ENCODE peak calls at places on chromosome 22, in six cellular contexts. One of them, this sample, is unnamed.

GRCh38 chr22:30521368-30522156 is 16.1 kb upstream of the SEC14L4 start:
- DNase-seq in AG04450: no peak
- DNase-seq in neural crest cell: no peak
- DNase-seq in mammary epithelial cell: no peak
- DNase-seq in HFF-Myc: no peak
- DNase-seq in lower leg skin: no peak
- DNase-seq in this sample: no peak

GRCh38 chr22:40499187-40499753 is 128.9 kb downstream of the SGSM3 start:
- DNase-seq in AG04450: peak; percentile 90
- DNase-seq in neural crest cell: no peak
- DNase-seq in mammary epithelial cell: peak; percentile 87
- DNase-seq in HFF-Myc: peak; percentile 92
- DNase-seq in lower leg skin: no peak
- DNase-seq in this sample: no peak

GRCh38 chr22:27857441-27857840 is 55.9 kb upstream of the MN1 start:
- DNase-seq in AG04450: no peak
- DNase-seq in neural crest cell: no peak
- DNase-seq in mammary epithelial cell: peak; percentile 24
- DNase-seq in HFF-Myc: peak; percentile 57
- DNase-seq in lower leg skin: no peak
- DNase-seq in this sample: no peak

GRCh38 chr22:38347181-38347943 is 30.1 kb upstream of the CSNK1E start:
- DNase-seq in AG04450: no peak
- DNase-seq in neural crest cell: no peak
- DNase-seq in mammary epithelial cell: no peak
- DNase-seq in HFF-Myc: no peak
- DNase-seq in lower leg skin: no peak
- DNase-seq in this sample: peak; percentile 62

GRCh38 chr22:50505276-50505775 is 2.2 kb downstream of the LMF2 start:
- DNase-seq in AG04450: no peak
- DNase-seq in neural crest cell: no peak
- DNase-seq in mammary epithelial cell: no peak
- DNase-seq in HFF-Myc: no peak
- DNase-seq in lower leg skin: no peak
- DNase-seq in this sample: no peak

GRCh38 chr22:28244760-28245159 is 325.7 kb upstream of the PITPNB start:
- DNase-seq in AG04450: no peak
- DNase-seq in neural crest cell: no peak
- DNase-seq in mammary epithelial cell: no peak
- DNase-seq in HFF-Myc: no peak
- DNase-seq in lower leg skin: no peak
- DNase-seq in this sample: no peak

GRCh38 chr22:39530692-39531331 is 1.7 kb downstream of the RPS19BP1 start:
- DNase-seq in AG04450: no peak
- DNase-seq in neural crest cell: peak; percentile 17
- DNase-seq in mammary epithelial cell: no peak
- DNase-seq in HFF-Myc: no peak
- DNase-seq in lower leg skin: no peak
- DNase-seq in this sample: no peak

GRCh38 chr22:32877196-32877595 is 75.7 kb downstream of the TIMP3 start:
- DNase-seq in AG04450: no peak
- DNase-seq in neural crest cell: no peak
- DNase-seq in mammary epithelial cell: no peak
- DNase-seq in HFF-Myc: no peak
- DNase-seq in lower leg skin: no peak
- DNase-seq in this sample: no peak

GRCh38 chr22:26770624-26771023 is 113.2 kb downstream of the MIAT start:
- DNase-seq in AG04450: no peak
- DNase-seq in neural crest cell: no peak
- DNase-seq in mammary epithelial cell: peak; percentile 4
- DNase-seq in HFF-Myc: no peak
- DNase-seq in lower leg skin: no peak
- DNase-seq in this sample: no peak

GRCh38 chr22:39622881-39623367 is 52.4 kb downstream of the CACNA1I start:
- DNase-seq in AG04450: no peak
- DNase-seq in neural crest cell: peak; percentile 74
- DNase-seq in mammary epithelial cell: peak; percentile 11
- DNase-seq in HFF-Myc: no peak
- DNase-seq in lower leg skin: peak; percentile 22
- DNase-seq in this sample: peak; percentile 83

GRCh38 chr22:27804683-27805297 is 3.2 kb upstream of the MN1 start:
- DNase-seq in AG04450: peak; percentile 16
- DNase-seq in neural crest cell: peak; percentile 78
- DNase-seq in mammary epithelial cell: peak; percentile 41
- DNase-seq in HFF-Myc: peak; percentile 19
- DNase-seq in lower leg skin: no peak
- DNase-seq in this sample: no peak

GRCh38 chr22:47209547-47210023 is 447.1 kb downstream of the TBC1D22A start:
- DNase-seq in AG04450: no peak
- DNase-seq in neural crest cell: no peak
- DNase-seq in mammary epithelial cell: no peak
- DNase-seq in HFF-Myc: no peak
- DNase-seq in lower leg skin: peak; percentile 9
- DNase-seq in this sample: no peak

GRCh38 chr22:46851941-46852340 is 89.5 kb downstream of the TBC1D22A start:
- DNase-seq in AG04450: no peak
- DNase-seq in neural crest cell: no peak
- DNase-seq in mammary epithelial cell: no peak
- DNase-seq in HFF-Myc: no peak
- DNase-seq in lower leg skin: no peak
- DNase-seq in this sample: no peak

GRCh38 chr22:37178350-37179125 is 9.5 kb downstream of the C1QTNF6 start:
- DNase-seq in AG04450: no peak
- DNase-seq in neural crest cell: no peak
- DNase-seq in mammary epithelial cell: no peak
- DNase-seq in HFF-Myc: no peak
- DNase-seq in lower leg skin: no peak
- DNase-seq in this sample: no peak

GRCh38 chr22:48702573-48703264 is 1125.0 kb downstream of the BRD1 start:
- DNase-seq in AG04450: no peak
- DNase-seq in neural crest cell: peak; percentile 67
- DNase-seq in mammary epithelial cell: no peak
- DNase-seq in HFF-Myc: no peak
- DNase-seq in lower leg skin: no peak
- DNase-seq in this sample: no peak

GRCh38 chr22:37521236-37521739 is 2.1 kb upstream of the CARD10 start:
- DNase-seq in AG04450: no peak
- DNase-seq in neural crest cell: no peak
- DNase-seq in mammary epithelial cell: no peak
- DNase-seq in HFF-Myc: no peak
- DNase-seq in lower leg skin: no peak
- DNase-seq in this sample: no peak

GRCh38 chr22:42459273-42460040 is 27.3 kb upstream of the NFAM1 start:
- DNase-seq in AG04450: no peak
- DNase-seq in neural crest cell: no peak
- DNase-seq in mammary epithelial cell: no peak
- DNase-seq in HFF-Myc: no peak
- DNase-seq in lower leg skin: no peak
- DNase-seq in this sample: no peak

GRCh38 chr22:37280718-37281117 is 1.6 kb upstream of the CYTH4 start:
- DNase-seq in AG04450: no peak
- DNase-seq in neural crest cell: no peak
- DNase-seq in mammary epithelial cell: no peak
- DNase-seq in HFF-Myc: no peak
- DNase-seq in lower leg skin: no peak
- DNase-seq in this sample: no peak

GRCh38 chr22:38403806-38404205 is 51.2 kb downstream of the KCNJ4 start:
- DNase-seq in AG04450: no peak
- DNase-seq in neural crest cell: no peak
- DNase-seq in mammary epithelial cell: no peak
- DNase-seq in HFF-Myc: no peak
- DNase-seq in lower leg skin: no peak
- DNase-seq in this sample: no peak

GRCh38 chr22:45460288-45461109 is 42.2 kb upstream of the FBLN1 start:
- DNase-seq in AG04450: peak; percentile 82
- DNase-seq in neural crest cell: no peak
- DNase-seq in mammary epithelial cell: no peak
- DNase-seq in HFF-Myc: no peak
- DNase-seq in lower leg skin: peak; percentile 55
- DNase-seq in this sample: no peak

DNA sequence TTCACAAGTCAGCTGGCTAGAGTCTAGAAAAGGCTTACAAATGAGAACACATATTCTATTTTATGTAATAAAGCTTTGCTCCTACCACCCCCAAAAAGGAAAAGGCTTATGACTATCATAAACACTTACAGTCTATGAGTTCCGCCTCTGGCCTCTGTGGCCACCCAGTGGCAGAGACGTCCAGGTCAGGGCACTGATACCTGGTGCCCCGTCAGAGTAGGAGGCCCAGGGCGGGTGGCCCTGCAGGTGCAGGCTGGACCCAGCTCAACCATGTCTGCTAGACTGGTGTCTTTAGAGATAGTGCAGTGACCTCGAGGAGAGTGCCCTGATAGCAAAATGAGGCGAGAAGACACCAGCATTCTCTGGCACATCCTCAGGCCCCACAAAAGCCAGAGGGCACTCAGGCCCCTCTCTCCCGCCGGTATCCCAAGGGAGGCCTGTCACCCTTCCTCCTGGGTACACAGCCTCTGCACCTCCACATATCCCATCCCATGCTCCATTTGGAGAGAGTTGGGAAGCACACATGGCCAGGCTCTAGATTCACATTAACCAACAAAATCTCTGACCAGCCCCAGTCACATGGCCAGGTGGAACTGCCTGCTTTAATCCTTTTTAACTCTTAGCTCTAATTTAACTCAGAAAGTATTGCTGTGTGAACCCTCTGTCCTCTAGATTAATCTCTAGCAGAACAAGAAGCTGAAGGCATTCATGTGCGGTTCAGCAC is 27.3 kb upstream of the SERPIND1 start:
- DNase-seq in AG04450: no peak
- DNase-seq in neural crest cell: no peak
- DNase-seq in mammary epithelial cell: no peak
- DNase-seq in HFF-Myc: no peak
- DNase-seq in lower leg skin: no peak
- DNase-seq in this sample: no peak
- TF ChIP-seq CTCF in AG04450: no peak
- TF ChIP-seq CTCF in neural crest cell: no peak
- TF ChIP-seq CTCF in mammary epithelial cell: no peak
- TF ChIP-seq CTCF in HFF-Myc: no peak
- TF ChIP-seq CTCF in lower leg skin: no peak
- TF ChIP-seq CTCF in this sample: no peak

GRCh38 chr22:43534916-43535315 is 123.1 kb downstream of the MPPED1 start:
- DNase-seq in AG04450: no peak
- DNase-seq in neural crest cell: no peak
- DNase-seq in mammary epithelial cell: no peak
- DNase-seq in HFF-Myc: no peak
- DNase-seq in lower leg skin: no peak
- DNase-seq in this sample: no peak

GRCh38 chr22:43535741-43536140 is 123.9 kb downstream of the MPPED1 start:
- DNase-seq in AG04450: no peak
- DNase-seq in neural crest cell: no peak
- DNase-seq in mammary epithelial cell: peak; percentile 89
- DNase-seq in HFF-Myc: no peak
- DNase-seq in lower leg skin: no peak
- DNase-seq in this sample: no peak

GRCh38 chr22:43535336-43535735 is 123.5 kb downstream of the MPPED1 start:
- DNase-seq in AG04450: no peak
- DNase-seq in neural crest cell: no peak
- DNase-seq in mammary epithelial cell: no peak
- DNase-seq in HFF-Myc: no peak
- DNase-seq in lower leg skin: no peak
- DNase-seq in this sample: no peak

GRCh38 chr22:43539572-43540533 is 128.0 kb downstream of the MPPED1 start:
- DNase-seq in AG04450: no peak
- DNase-seq in neural crest cell: no peak
- DNase-seq in mammary epithelial cell: no peak
- DNase-seq in HFF-Myc: no peak
- DNase-seq in lower leg skin: no peak
- DNase-seq in this sample: no peak

DNA sequence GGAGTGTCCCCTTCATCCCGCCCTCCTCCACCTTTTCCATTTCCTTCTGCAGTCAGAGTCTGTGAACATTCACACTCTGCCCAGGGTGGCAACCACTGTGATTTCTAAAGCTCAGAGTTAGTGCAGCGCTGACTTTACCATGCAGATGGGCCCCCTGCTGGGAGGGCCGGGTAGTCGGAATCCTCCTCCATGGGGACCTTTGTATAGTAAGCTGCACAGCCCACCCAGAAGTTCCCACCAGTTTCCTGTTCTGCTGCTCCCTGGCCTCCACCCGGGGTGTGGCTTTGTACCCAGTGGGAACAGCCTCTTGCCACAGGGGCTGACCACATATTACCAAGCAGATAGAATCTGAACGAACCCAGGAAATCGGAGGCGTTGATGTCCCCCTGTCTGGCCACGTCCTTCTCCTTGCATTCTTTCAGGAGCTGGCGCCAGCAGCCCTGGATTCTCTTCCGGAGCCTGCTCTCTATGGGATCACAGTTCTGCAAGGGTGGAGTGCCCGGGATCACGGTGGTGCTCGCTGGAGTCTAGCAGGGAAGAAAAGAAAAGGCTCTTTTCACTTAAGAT is 125.3 kb downstream of the MPPED1 start:
- DNase-seq in AG04450: no peak
- DNase-seq in neural crest cell: no peak
- DNase-seq in mammary epithelial cell: no peak
- DNase-seq in HFF-Myc: no peak
- DNase-seq in lower leg skin: no peak
- DNase-seq in this sample: no peak
- TF ChIP-seq CTCF in AG04450: peak; percentile 20
- TF ChIP-seq CTCF in neural crest cell: peak; percentile 32
- TF ChIP-seq CTCF in mammary epithelial cell: peak; percentile 31
- TF ChIP-seq CTCF in HFF-Myc: peak; percentile 10
- TF ChIP-seq CTCF in lower leg skin: no peak
- TF ChIP-seq CTCF in this sample: peak; percentile 38

GRCh38 chr22:18987765-18988164 is 51.7 kb upstream of the PRODH start:
- DNase-seq in AG04450: no peak
- DNase-seq in neural crest cell: no peak
- DNase-seq in mammary epithelial cell: no peak
- DNase-seq in HFF-Myc: no peak
- DNase-seq in lower leg skin: no peak
- DNase-seq in this sample: peak; percentile 45
- TF ChIP-seq CTCF in AG04450: peak; percentile 57
- TF ChIP-seq CTCF in neural crest cell: peak; percentile 39
- TF ChIP-seq CTCF in mammary epithelial cell: no peak
- TF ChIP-seq CTCF in HFF-Myc: peak; percentile 62
- TF ChIP-seq CTCF in lower leg skin: no peak
- TF ChIP-seq CTCF in this sample: peak; percentile 49

GRCh38 chr22:19628038-19628776 is 86.1 kb upstream of the SEPTIN5 start:
- DNase-seq in AG04450: no peak
- DNase-seq in neural crest cell: no peak
- DNase-seq in mammary epithelial cell: no peak
- DNase-seq in HFF-Myc: no peak
- DNase-seq in lower leg skin: no peak
- DNase-seq in this sample: no peak

GRCh38 chr22:19630614-19631013 is 83.7 kb upstream of the SEPTIN5 start:
- DNase-seq in AG04450: no peak
- DNase-seq in neural crest cell: no peak
- DNase-seq in mammary epithelial cell: no peak
- DNase-seq in HFF-Myc: no peak
- DNase-seq in lower leg skin: no peak
- DNase-seq in this sample: no peak

GRCh38 chr22:19629720-19630419 is 84.4 kb upstream of the SEPTIN5 start:
- DNase-seq in AG04450: peak; percentile 43
- DNase-seq in neural crest cell: peak; percentile 91
- DNase-seq in mammary epithelial cell: peak; percentile 38
- DNase-seq in HFF-Myc: peak; percentile 21
- DNase-seq in lower leg skin: peak; percentile 69
- DNase-seq in this sample: peak; percentile 89

GRCh38 chr22:19626666-19627065 is 87.6 kb upstream of the SEPTIN5 start:
- DNase-seq in AG04450: no peak
- DNase-seq in neural crest cell: no peak
- DNase-seq in mammary epithelial cell: no peak
- DNase-seq in HFF-Myc: no peak
- DNase-seq in lower leg skin: no peak
- DNase-seq in this sample: no peak

GRCh38 chr22:19629331-19629719 is 85.0 kb upstream of the SEPTIN5 start:
- DNase-seq in AG04450: no peak
- DNase-seq in neural crest cell: no peak
- DNase-seq in mammary epithelial cell: no peak
- DNase-seq in HFF-Myc: no peak
- DNase-seq in lower leg skin: no peak
- DNase-seq in this sample: no peak
- TF ChIP-seq CTCF in AG04450: no peak
- TF ChIP-seq CTCF in neural crest cell: no peak
- TF ChIP-seq CTCF in mammary epithelial cell: no peak
- TF ChIP-seq CTCF in HFF-Myc: no peak
- TF ChIP-seq CTCF in lower leg skin: no peak
- TF ChIP-seq CTCF in this sample: no peak